ENCODE peak calls at places on chromosomes 13 and 19, in six cellular contexts. One of them, this sample, is unnamed.

GRCh38 chr19:15563325-15563794 is 51.7 kb upstream of the CYP4F8 start:
- DNase-seq in HuH-7: peak; percentile 34
- DNase-seq in stimulated activated naive CD8-positive, alpha-beta T cell treated with anti-CD3 and anti-CD28 coated beads, Interleukin-15, Interleukin-2, amounts not matched to agents 100 U/mL and 50 U/mL, for 24 hours: no peak
- DNase-seq in hypothalamus: no peak
- DNase-seq in cerebellum: peak; percentile 30
- DNase-seq in activated T-helper 9 cell treated with anti-CD3 and anti-CD28 coated beads, Interleukin-2, amount 50 U/mL, for 16 hours: no peak
- DNase-seq in this sample: no peak

GRCh38 chr19:2517881-2518601 is 42.1 kb downstream of the GADD45B start:
- DNase-seq in hypothalamus: no peak
- DNase-seq in cerebellum: no peak
- DNase-seq in stimulated activated naive CD8-positive, alpha-beta T cell treated with anti-CD3 and anti-CD28 coated beads, Interleukin-15, Interleukin-2, amounts not matched to agents 100 U/mL and 50 U/mL, for 24 hours: no peak
- DNase-seq in HuH-7: no peak
- DNase-seq in activated T-helper 9 cell treated with anti-CD3 and anti-CD28 coated beads, Interleukin-2, amount 50 U/mL, for 16 hours: no peak
- DNase-seq in this sample: no peak

GRCh38 chr13:113122571-113123225 is at the start of gene F10:
- DNase-seq in cerebellum: no peak
- DNase-seq in HuH-7: peak; percentile 99
- DNase-seq in activated T-helper 9 cell treated with anti-CD3 and anti-CD28 coated beads, Interleukin-2, amount 50 U/mL, for 16 hours: no peak
- DNase-seq in stimulated activated naive CD8-positive, alpha-beta T cell treated with anti-CD3 and anti-CD28 coated beads, Interleukin-15, Interleukin-2, amounts not matched to agents 100 U/mL and 50 U/mL, for 24 hours: no peak
- DNase-seq in hypothalamus: no peak
- DNase-seq in this sample: no peak

GRCh38 chr19:31277516-31277915 is 71.7 kb downstream of the TSHZ3 start:
- DNase-seq in hypothalamus: no peak
- DNase-seq in stimulated activated naive CD8-positive, alpha-beta T cell treated with anti-CD3 and anti-CD28 coated beads, Interleukin-15, Interleukin-2, amounts not matched to agents 100 U/mL and 50 U/mL, for 24 hours: no peak
- DNase-seq in activated T-helper 9 cell treated with anti-CD3 and anti-CD28 coated beads, Interleukin-2, amount 50 U/mL, for 16 hours: no peak
- DNase-seq in cerebellum: no peak
- DNase-seq in HuH-7: no peak
- DNase-seq in this sample: no peak

GRCh38 chr19:58261968-58262921 is 16.5 kb upstream of the ZNF8 start:
- DNase-seq in HuH-7: no peak
- DNase-seq in stimulated activated naive CD8-positive, alpha-beta T cell treated with anti-CD3 and anti-CD28 coated beads, Interleukin-15, Interleukin-2, amounts not matched to agents 100 U/mL and 50 U/mL, for 24 hours: no peak
- DNase-seq in cerebellum: no peak
- DNase-seq in activated T-helper 9 cell treated with anti-CD3 and anti-CD28 coated beads, Interleukin-2, amount 50 U/mL, for 16 hours: no peak
- DNase-seq in hypothalamus: no peak
- DNase-seq in this sample: no peak

GRCh38 chr19:29526730-29527499 is 1.1 kb downstream of the VSTM2B start:
- DNase-seq in hypothalamus: no peak
- DNase-seq in HuH-7: no peak
- DNase-seq in activated T-helper 9 cell treated with anti-CD3 and anti-CD28 coated beads, Interleukin-2, amount 50 U/mL, for 16 hours: no peak
- DNase-seq in stimulated activated naive CD8-positive, alpha-beta T cell treated with anti-CD3 and anti-CD28 coated beads, Interleukin-15, Interleukin-2, amounts not matched to agents 100 U/mL and 50 U/mL, for 24 hours: peak; percentile 53
- DNase-seq in cerebellum: peak; percentile 66
- DNase-seq in this sample: peak; percentile 68

GRCh38 chr19:4316940-4317339 is 12.5 kb downstream of the FSD1 start:
- DNase-seq in activated T-helper 9 cell treated with anti-CD3 and anti-CD28 coated beads, Interleukin-2, amount 50 U/mL, for 16 hours: no peak
- DNase-seq in stimulated activated naive CD8-positive, alpha-beta T cell treated with anti-CD3 and anti-CD28 coated beads, Interleukin-15, Interleukin-2, amounts not matched to agents 100 U/mL and 50 U/mL, for 24 hours: no peak
- DNase-seq in HuH-7: no peak
- DNase-seq in hypothalamus: no peak
- DNase-seq in cerebellum: no peak
- DNase-seq in this sample: no peak

GRCh38 chr13:80011448-80012212 is 329.3 kb downstream of the SPRY2 start:
- DNase-seq in HuH-7: no peak
- DNase-seq in cerebellum: peak; percentile 83
- DNase-seq in activated T-helper 9 cell treated with anti-CD3 and anti-CD28 coated beads, Interleukin-2, amount 50 U/mL, for 16 hours: no peak
- DNase-seq in hypothalamus: no peak
- DNase-seq in stimulated activated naive CD8-positive, alpha-beta T cell treated with anti-CD3 and anti-CD28 coated beads, Interleukin-15, Interleukin-2, amounts not matched to agents 100 U/mL and 50 U/mL, for 24 hours: no peak
- DNase-seq in this sample: peak; percentile 62

GRCh38 chr13:107203146-107203847 is 635.4 kb upstream of the ARGLU1 start:
- DNase-seq in activated T-helper 9 cell treated with anti-CD3 and anti-CD28 coated beads, Interleukin-2, amount 50 U/mL, for 16 hours: no peak
- DNase-seq in hypothalamus: no peak
- DNase-seq in stimulated activated naive CD8-positive, alpha-beta T cell treated with anti-CD3 and anti-CD28 coated beads, Interleukin-15, Interleukin-2, amounts not matched to agents 100 U/mL and 50 U/mL, for 24 hours: no peak
- DNase-seq in HuH-7: peak; percentile 37
- DNase-seq in cerebellum: no peak
- DNase-seq in this sample: no peak

GRCh38 chr19:8116437-8117293 is 32.7 kb downstream of the FBN3 start:
- DNase-seq in activated T-helper 9 cell treated with anti-CD3 and anti-CD28 coated beads, Interleukin-2, amount 50 U/mL, for 16 hours: no peak
- DNase-seq in stimulated activated naive CD8-positive, alpha-beta T cell treated with anti-CD3 and anti-CD28 coated beads, Interleukin-15, Interleukin-2, amounts not matched to agents 100 U/mL and 50 U/mL, for 24 hours: no peak
- DNase-seq in cerebellum: no peak
- DNase-seq in HuH-7: no peak
- DNase-seq in hypothalamus: no peak
- DNase-seq in this sample: no peak

GRCh38 chr19:19418548-19419260 is 13.2 kb downstream of the GATAD2A start:
- DNase-seq in HuH-7: no peak
- DNase-seq in cerebellum: no peak
- DNase-seq in activated T-helper 9 cell treated with anti-CD3 and anti-CD28 coated beads, Interleukin-2, amount 50 U/mL, for 16 hours: no peak
- DNase-seq in stimulated activated naive CD8-positive, alpha-beta T cell treated with anti-CD3 and anti-CD28 coated beads, Interleukin-15, Interleukin-2, amounts not matched to agents 100 U/mL and 50 U/mL, for 24 hours: peak; percentile 20
- DNase-seq in hypothalamus: no peak
- DNase-seq in this sample: no peak

GRCh38 chr19:2613507-2614295 is 88.8 kb downstream of the GNG7 start:
- DNase-seq in activated T-helper 9 cell treated with anti-CD3 and anti-CD28 coated beads, Interleukin-2, amount 50 U/mL, for 16 hours: peak; percentile 50
- DNase-seq in stimulated activated naive CD8-positive, alpha-beta T cell treated with anti-CD3 and anti-CD28 coated beads, Interleukin-15, Interleukin-2, amounts not matched to agents 100 U/mL and 50 U/mL, for 24 hours: peak; percentile 74
- DNase-seq in cerebellum: peak; percentile 66
- DNase-seq in HuH-7: peak; percentile 69
- DNase-seq in hypothalamus: no peak
- DNase-seq in this sample: no peak

GRCh38 chr13:25882732-25883357 is 169.0 kb downstream of the SHISA2 start:
- DNase-seq in HuH-7: no peak
- DNase-seq in hypothalamus: no peak
- DNase-seq in cerebellum: no peak
- DNase-seq in stimulated activated naive CD8-positive, alpha-beta T cell treated with anti-CD3 and anti-CD28 coated beads, Interleukin-15, Interleukin-2, amounts not matched to agents 100 U/mL and 50 U/mL, for 24 hours: no peak
- DNase-seq in activated T-helper 9 cell treated with anti-CD3 and anti-CD28 coated beads, Interleukin-2, amount 50 U/mL, for 16 hours: no peak
- DNase-seq in this sample: no peak

GRCh38 chr13:71722206-71722605 is 144.8 kb downstream of the DACH1 start:
- DNase-seq in stimulated activated naive CD8-positive, alpha-beta T cell treated with anti-CD3 and anti-CD28 coated beads, Interleukin-15, Interleukin-2, amounts not matched to agents 100 U/mL and 50 U/mL, for 24 hours: no peak
- DNase-seq in cerebellum: no peak
- DNase-seq in HuH-7: no peak
- DNase-seq in activated T-helper 9 cell treated with anti-CD3 and anti-CD28 coated beads, Interleukin-2, amount 50 U/mL, for 16 hours: no peak
- DNase-seq in hypothalamus: no peak
- DNase-seq in this sample: no peak

GRCh38 chr19:56639217-56639616 is 3.7 kb upstream of the SMIM17 start:
- DNase-seq in cerebellum: no peak
- DNase-seq in hypothalamus: no peak
- DNase-seq in HuH-7: peak; percentile 24
- DNase-seq in activated T-helper 9 cell treated with anti-CD3 and anti-CD28 coated beads, Interleukin-2, amount 50 U/mL, for 16 hours: no peak
- DNase-seq in stimulated activated naive CD8-positive, alpha-beta T cell treated with anti-CD3 and anti-CD28 coated beads, Interleukin-15, Interleukin-2, amounts not matched to agents 100 U/mL and 50 U/mL, for 24 hours: no peak
- DNase-seq in this sample: no peak

GRCh38 chr19:54364775-54365257 is at the start of gene LAIR1:
- DNase-seq in stimulated activated naive CD8-positive, alpha-beta T cell treated with anti-CD3 and anti-CD28 coated beads, Interleukin-15, Interleukin-2, amounts not matched to agents 100 U/mL and 50 U/mL, for 24 hours: peak; percentile 68
- DNase-seq in hypothalamus: no peak
- DNase-seq in activated T-helper 9 cell treated with anti-CD3 and anti-CD28 coated beads, Interleukin-2, amount 50 U/mL, for 16 hours: peak; percentile 21
- DNase-seq in cerebellum: no peak
- DNase-seq in HuH-7: no peak
- DNase-seq in this sample: no peak

GRCh38 chr19:7257148-7258041 is 36.8 kb downstream of the INSR start:
- DNase-seq in hypothalamus: no peak
- DNase-seq in HuH-7: peak; percentile 37
- DNase-seq in stimulated activated naive CD8-positive, alpha-beta T cell treated with anti-CD3 and anti-CD28 coated beads, Interleukin-15, Interleukin-2, amounts not matched to agents 100 U/mL and 50 U/mL, for 24 hours: no peak
- DNase-seq in cerebellum: no peak
- DNase-seq in activated T-helper 9 cell treated with anti-CD3 and anti-CD28 coated beads, Interleukin-2, amount 50 U/mL, for 16 hours: no peak
- DNase-seq in this sample: peak; percentile 17

GRCh38 chr13:110361365-110361911 is 54.4 kb downstream of the COL4A2 start:
- DNase-seq in cerebellum: no peak
- DNase-seq in hypothalamus: no peak
- DNase-seq in stimulated activated naive CD8-positive, alpha-beta T cell treated with anti-CD3 and anti-CD28 coated beads, Interleukin-15, Interleukin-2, amounts not matched to agents 100 U/mL and 50 U/mL, for 24 hours: no peak
- DNase-seq in activated T-helper 9 cell treated with anti-CD3 and anti-CD28 coated beads, Interleukin-2, amount 50 U/mL, for 16 hours: no peak
- DNase-seq in HuH-7: no peak
- DNase-seq in this sample: no peak

GRCh38 chr13:60788156-60788829 is 391.3 kb downstream of the TDRD3 start:
- DNase-seq in stimulated activated naive CD8-positive, alpha-beta T cell treated with anti-CD3 and anti-CD28 coated beads, Interleukin-15, Interleukin-2, amounts not matched to agents 100 U/mL and 50 U/mL, for 24 hours: no peak
- DNase-seq in cerebellum: no peak
- DNase-seq in hypothalamus: no peak
- DNase-seq in activated T-helper 9 cell treated with anti-CD3 and anti-CD28 coated beads, Interleukin-2, amount 50 U/mL, for 16 hours: no peak
- DNase-seq in HuH-7: no peak
- DNase-seq in this sample: no peak

GRCh38 chr19:29731331-29731850 is 16.3 kb upstream of the C19orf12 start:
- DNase-seq in stimulated activated naive CD8-positive, alpha-beta T cell treated with anti-CD3 and anti-CD28 coated beads, Interleukin-15, Interleukin-2, amounts not matched to agents 100 U/mL and 50 U/mL, for 24 hours: no peak
- DNase-seq in activated T-helper 9 cell treated with anti-CD3 and anti-CD28 coated beads, Interleukin-2, amount 50 U/mL, for 16 hours: no peak
- DNase-seq in cerebellum: no peak
- DNase-seq in HuH-7: no peak
- DNase-seq in hypothalamus: no peak
- DNase-seq in this sample: no peak

GRCh38 chr13:27822873-27823311 is 30.6 kb downstream of the GSX1 start:
- DNase-seq in stimulated activated naive CD8-positive, alpha-beta T cell treated with anti-CD3 and anti-CD28 coated beads, Interleukin-15, Interleukin-2, amounts not matched to agents 100 U/mL and 50 U/mL, for 24 hours: no peak
- DNase-seq in hypothalamus: no peak
- DNase-seq in cerebellum: no peak
- DNase-seq in activated T-helper 9 cell treated with anti-CD3 and anti-CD28 coated beads, Interleukin-2, amount 50 U/mL, for 16 hours: no peak
- DNase-seq in HuH-7: no peak
- DNase-seq in this sample: no peak

GRCh38 chr19:15299568-15300409 is 32.5 kb downstream of the BRD4 start:
- DNase-seq in stimulated activated naive CD8-positive, alpha-beta T cell treated with anti-CD3 and anti-CD28 coated beads, Interleukin-15, Interleukin-2, amounts not matched to agents 100 U/mL and 50 U/mL, for 24 hours: no peak
- DNase-seq in activated T-helper 9 cell treated with anti-CD3 and anti-CD28 coated beads, Interleukin-2, amount 50 U/mL, for 16 hours: no peak
- DNase-seq in cerebellum: no peak
- DNase-seq in HuH-7: no peak
- DNase-seq in hypothalamus: no peak
- DNase-seq in this sample: no peak

GRCh38 chr19:6717036-6717435 is 3.4 kb downstream of the C3 start:
- DNase-seq in hypothalamus: no peak
- DNase-seq in stimulated activated naive CD8-positive, alpha-beta T cell treated with anti-CD3 and anti-CD28 coated beads, Interleukin-15, Interleukin-2, amounts not matched to agents 100 U/mL and 50 U/mL, for 24 hours: no peak
- DNase-seq in cerebellum: no peak
- DNase-seq in HuH-7: no peak
- DNase-seq in activated T-helper 9 cell treated with anti-CD3 and anti-CD28 coated beads, Interleukin-2, amount 50 U/mL, for 16 hours: no peak
- DNase-seq in this sample: no peak

GRCh38 chr19:13152356-13152853 is 2.2 kb downstream of the IER2 start:
- DNase-seq in HuH-7: no peak
- DNase-seq in stimulated activated naive CD8-positive, alpha-beta T cell treated with anti-CD3 and anti-CD28 coated beads, Interleukin-15, Interleukin-2, amounts not matched to agents 100 U/mL and 50 U/mL, for 24 hours: no peak
- DNase-seq in cerebellum: no peak
- DNase-seq in hypothalamus: no peak
- DNase-seq in activated T-helper 9 cell treated with anti-CD3 and anti-CD28 coated beads, Interleukin-2, amount 50 U/mL, for 16 hours: no peak
- DNase-seq in this sample: no peak

GRCh38 chr13:113272791-113273190 is 24.2 kb upstream of the LAMP1 start:
- DNase-seq in HuH-7: no peak
- DNase-seq in cerebellum: no peak
- DNase-seq in hypothalamus: no peak
- DNase-seq in stimulated activated naive CD8-positive, alpha-beta T cell treated with anti-CD3 and anti-CD28 coated beads, Interleukin-15, Interleukin-2, amounts not matched to agents 100 U/mL and 50 U/mL, for 24 hours: no peak
- DNase-seq in activated T-helper 9 cell treated with anti-CD3 and anti-CD28 coated beads, Interleukin-2, amount 50 U/mL, for 16 hours: no peak
- DNase-seq in this sample: no peak

This sample was measured in putamen.